ENCODE peak calls at places on chromosomes 12 and 14, in five cellular contexts. L is A549, G is NCI-H2081, B is posterior vena cava, O is GM04504. U is an unnamed sample.

GRCh38 chr12:52561880-52562449 is 9.0 kb upstream of the KRT71 start:
- DNase-seq in L (peak; percentile 57), G (no peak), B (no peak), O (no peak), U (no peak)

GRCh38 chr12:111404362-111405148 is 1.2 kb upstream of the SH2B3 start:
- DNase-seq in B (peak; percentile 82), O (no peak), G (no peak), L (no peak), U (no peak)

GRCh38 chr14:75315143-75315542 is 36.5 kb downstream of the FOS start:
- DNase-seq in L (no peak), B (no peak), O (no peak), G (peak; percentile 54), U (no peak)

GRCh38 chr14:65854215-65854614 is 441.7 kb downstream of the FUT8 start:
- DNase-seq in B (no peak), O (no peak), G (no peak), L (no peak), U (no peak)

GRCh38 chr14:75205586-75205985 is 29.2 kb upstream of the TMED10 start:
- DNase-seq in G (no peak), O (peak; percentile 36), L (no peak), B (no peak), U (peak; percentile 89)

GRCh38 chr12:123808167-123808566 is 46.1 kb downstream of the DNAH10 start:
- DNase-seq in O (peak; percentile 9), G (no peak), L (peak; percentile 74), B (no peak), U (peak; percentile 16)

GRCh38 chr14:77228056-77228455 is 43.0 kb downstream of the NGB start:
- DNase-seq in L (no peak), B (no peak), G (no peak), O (no peak), U (no peak)

GRCh38 chr12:11623382-11623781 is 26.1 kb upstream of the ETV6 start:
- DNase-seq in B (no peak), O (no peak), G (no peak), L (no peak), U (peak; percentile 60)

GRCh38 chr14:51447411-51447810 is 204.3 kb upstream of the FRMD6 start:
- DNase-seq in B (no peak), G (no peak), O (no peak), L (no peak), U (no peak)

GRCh38 chr12:45234134-45234865 is 18.4 kb downstream of the ANO6 start:
- DNase-seq in G (no peak), L (peak; percentile 84), O (peak; percentile 97), B (no peak), U (peak; percentile 98)

GRCh38 chr14:68687746-68688145 is 105.1 kb downstream of the ZFP36L1 start:
- DNase-seq in G (no peak), O (peak; percentile 89), L (peak; percentile 82), B (no peak), U (peak; percentile 96)

GRCh38 chr12:50790081-50790480 is 26.2 kb downstream of the ATF1 start:
- DNase-seq in O (no peak), G (no peak), B (no peak), L (no peak), U (no peak)

GRCh38 chr12:126668538-126668937 is 1598.4 kb upstream of the TMEM132C start:
- DNase-seq in G (no peak), L (no peak), O (peak; percentile 92), B (no peak), U (peak; percentile 64)

GRCh38 chr14:101601603-101602465 is 40.5 kb downstream of the DIO3 start:
- DNase-seq in B (peak; percentile 72), L (no peak), O (no peak), G (no peak), U (no peak)

GRCh38 chr12:2110841-2111566 is 58.2 kb downstream of the CACNA1C start:
- DNase-seq in G (no peak), B (peak; percentile 73), O (no peak), L (no peak), U (no peak)

GRCh38 chr14:67765192-67765834 is 51.1 kb downstream of the ZFYVE26 start:
- DNase-seq in G (no peak), B (no peak), O (no peak), L (no peak), U (peak; percentile 86)

GRCh38 chr14:35223927-35224326 is 68.3 kb upstream of the PSMA6 start:
- DNase-seq in B (no peak), G (no peak), O (no peak), L (no peak), U (no peak)

GRCh38 chr12:103801709-103802585 is 39.1 kb downstream of the NT5DC3 start:
- DNase-seq in O (no peak), L (no peak), B (no peak), G (no peak), U (peak; percentile 92)

GRCh38 chr12:19288603-19289244 is 150.6 kb upstream of the AEBP2 start:
- DNase-seq in O (no peak), G (peak; percentile 33), L (peak; percentile 38), B (no peak), U (peak; percentile 59)

GRCh38 chr12:49055978-49056754 is 4.4 kb downstream of the KMT2D start:
- DNase-seq in B (peak; percentile 79), O (peak; percentile 51), L (peak; percentile 75), G (peak; percentile 16), U (peak; percentile 80)

GRCh38 chr12:57621497-57622292 is 10.5 kb downstream of the ARHGEF25 start:
- DNase-seq in O (no peak), L (peak; percentile 88), B (no peak), G (peak; percentile 62), U (no peak)

GRCh38 chr12:49974677-49975369 is 2.1 kb downstream of the AQP6 start:
- DNase-seq in O (no peak), G (no peak), B (no peak), L (no peak), U (no peak)

GRCh38 chr14:85122690-85123089 is 407.3 kb upstream of the FLRT2 start:
- DNase-seq in G (no peak), B (no peak), L (no peak), O (no peak), U (peak; percentile 37)